ENCODE peak calls at places on chromosomes 12 and 14, in four cellular contexts. One of them, this sample, is unnamed.

GRCh38 chr12:67545298-67545697 is 103.2 kb upstream of the DYRK2 start:
- DNase-seq in GM12878: no peak
- DNase-seq in HepG2: no peak
- DNase-seq in H1: no peak
- DNase-seq in this sample: no peak

GRCh38 chr12:113092478-113093408 is 36.2 kb downstream of the DTX1 start:
- DNase-seq in H1: peak; percentile 92
- DNase-seq in HepG2: no peak
- DNase-seq in GM12878: no peak
- DNase-seq in this sample: peak; percentile 95

GRCh38 chr14:102554835-102555819 is 37.3 kb upstream of the RCOR1 start:
- DNase-seq in HepG2: no peak
- DNase-seq in GM12878: no peak
- DNase-seq in H1: peak; percentile 83
- DNase-seq in this sample: peak; percentile 20

GRCh38 chr12:46554461-46554860 is 181.9 kb upstream of the SLC38A2 start:
- DNase-seq in HepG2: no peak
- DNase-seq in GM12878: no peak
- DNase-seq in H1: no peak
- DNase-seq in this sample: no peak

GRCh38 chr12:118874698-118875548 is 106.4 kb upstream of the SRRM4 start:
- DNase-seq in GM12878: no peak
- DNase-seq in HepG2: no peak
- DNase-seq in H1: peak; percentile 57
- DNase-seq in this sample: peak; percentile 29

GRCh38 chr14:89254201-89254919 is 162.7 kb downstream of the FOXN3 start:
- DNase-seq in H1: no peak
- DNase-seq in HepG2: no peak
- DNase-seq in GM12878: no peak
- DNase-seq in this sample: no peak

GRCh38 chr12:75526655-75527511 is 15.5 kb upstream of the KRR1 start:
- DNase-seq in H1: no peak
- DNase-seq in GM12878: peak; percentile 54
- DNase-seq in HepG2: peak; percentile 45
- DNase-seq in this sample: peak; percentile 52

GRCh38 chr14:91425720-91426032 is 8.1 kb upstream of the CCDC88C start:
- DNase-seq in H1: peak; percentile 22
- DNase-seq in GM12878: no peak
- DNase-seq in HepG2: no peak
- DNase-seq in this sample: no peak

GRCh38 chr12:78959556-78959955 is 95.0 kb downstream of the SYT1 start:
- DNase-seq in HepG2: no peak
- DNase-seq in GM12878: no peak
- DNase-seq in H1: no peak
- DNase-seq in this sample: no peak

GRCh38 chr14:52700701-52701172 is 5.4 kb upstream of the ERO1A start:
- DNase-seq in H1: no peak
- DNase-seq in GM12878: no peak
- DNase-seq in HepG2: peak; percentile 68
- DNase-seq in this sample: no peak

GRCh38 chr12:115456946-115457689 is 773.1 kb upstream of the TBX3 start:
- DNase-seq in HepG2: peak; percentile 71
- DNase-seq in GM12878: no peak
- DNase-seq in H1: no peak
- DNase-seq in this sample: no peak

GRCh38 chr12:1519642-1520041 is 74.7 kb downstream of the FBXL14 start:
- DNase-seq in HepG2: no peak
- DNase-seq in H1: no peak
- DNase-seq in GM12878: no peak
- DNase-seq in this sample: no peak

GRCh38 chr12:101536069-101536674 is 58.6 kb upstream of the MYBPC1 start:
- DNase-seq in H1: no peak
- DNase-seq in GM12878: no peak
- DNase-seq in HepG2: no peak
- DNase-seq in this sample: no peak

GRCh38 chr14:36834293-36834692 is 172.6 kb downstream of the PAX9 start:
- DNase-seq in H1: no peak
- DNase-seq in HepG2: no peak
- DNase-seq in GM12878: no peak
- DNase-seq in this sample: no peak

GRCh38 chr14:88791629-88792571 is 853 bp downstream of the EML5 start:
- DNase-seq in HepG2: no peak
- DNase-seq in H1: peak; percentile 54
- DNase-seq in GM12878: no peak
- DNase-seq in this sample: no peak

GRCh38 chr12:574475-575128 is 88.6 kb downstream of the NINJ2 start:
- DNase-seq in H1: no peak
- DNase-seq in GM12878: no peak
- DNase-seq in HepG2: peak; percentile 68
- DNase-seq in this sample: no peak

GRCh38 chr12:32536000-32536345 is 136.6 kb downstream of the FGD4 start:
- DNase-seq in H1: no peak
- DNase-seq in GM12878: no peak
- DNase-seq in HepG2: no peak
- DNase-seq in this sample: no peak

GRCh38 chr12:31224768-31225448 is 101.0 kb downstream of the SINHCAF start:
- DNase-seq in HepG2: no peak
- DNase-seq in H1: no peak
- DNase-seq in GM12878: no peak
- DNase-seq in this sample: no peak
- TF ChIP-seq CBX5 in HepG2: no peak
- TF ChIP-seq CBX5 in H1: no peak
- TF ChIP-seq CBX5 in GM12878: no peak
- TF ChIP-seq CBX5 in this sample: no peak

GRCh38 chr12:5268424-5269210 is 163.3 kb upstream of the NTF3 start:
- DNase-seq in HepG2: no peak
- DNase-seq in H1: no peak
- DNase-seq in GM12878: no peak
- DNase-seq in this sample: no peak
- TF ChIP-seq SIN3A in HepG2: no peak
- TF ChIP-seq SIN3A in H1: no peak
- TF ChIP-seq SIN3A in GM12878: no peak
- TF ChIP-seq SIN3A in this sample: no peak

DNA sequence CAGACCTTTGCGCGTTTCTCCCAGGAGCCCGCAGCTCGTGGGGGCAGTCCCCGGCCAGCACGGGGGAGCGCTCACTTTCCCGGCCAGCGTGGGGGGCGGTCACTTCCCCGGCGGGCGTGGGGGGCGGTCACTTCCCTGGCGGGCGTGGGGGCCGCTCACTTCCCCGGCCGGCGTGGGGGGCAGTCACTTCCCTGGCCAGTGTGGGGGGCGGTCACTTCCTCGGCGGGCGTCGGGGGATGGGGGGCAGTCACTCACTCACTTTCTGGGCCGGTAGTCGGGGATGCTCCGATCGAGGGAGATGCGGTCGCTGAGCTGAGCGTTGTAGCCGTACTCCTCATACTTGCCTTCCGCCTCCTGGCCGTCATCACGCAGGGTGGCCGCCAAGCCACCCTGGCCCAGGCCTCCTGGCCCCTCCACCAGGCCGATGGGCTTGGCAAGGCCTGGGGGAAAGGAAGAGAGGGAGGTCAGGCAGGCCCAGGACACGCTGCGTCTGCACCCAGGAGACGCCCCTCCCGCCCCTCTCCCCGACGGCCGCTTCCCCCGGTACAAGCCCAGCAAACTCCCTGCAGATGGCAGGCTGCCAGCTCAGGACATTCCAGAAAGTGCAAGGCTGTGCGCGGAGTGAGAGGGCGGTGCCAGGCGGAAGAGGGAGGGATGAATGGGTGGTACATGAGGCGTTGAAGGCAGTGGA is 43.3 kb downstream of the GALNT9 start:
- DNase-seq in H1: peak; percentile 69
- DNase-seq in HepG2: peak; percentile 35
- DNase-seq in GM12878: no peak
- DNase-seq in this sample: no peak
- TF ChIP-seq CBX5 in H1: no peak
- TF ChIP-seq CBX5 in HepG2: no peak
- TF ChIP-seq CBX5 in GM12878: no peak
- TF ChIP-seq CBX5 in this sample: no peak

DNA sequence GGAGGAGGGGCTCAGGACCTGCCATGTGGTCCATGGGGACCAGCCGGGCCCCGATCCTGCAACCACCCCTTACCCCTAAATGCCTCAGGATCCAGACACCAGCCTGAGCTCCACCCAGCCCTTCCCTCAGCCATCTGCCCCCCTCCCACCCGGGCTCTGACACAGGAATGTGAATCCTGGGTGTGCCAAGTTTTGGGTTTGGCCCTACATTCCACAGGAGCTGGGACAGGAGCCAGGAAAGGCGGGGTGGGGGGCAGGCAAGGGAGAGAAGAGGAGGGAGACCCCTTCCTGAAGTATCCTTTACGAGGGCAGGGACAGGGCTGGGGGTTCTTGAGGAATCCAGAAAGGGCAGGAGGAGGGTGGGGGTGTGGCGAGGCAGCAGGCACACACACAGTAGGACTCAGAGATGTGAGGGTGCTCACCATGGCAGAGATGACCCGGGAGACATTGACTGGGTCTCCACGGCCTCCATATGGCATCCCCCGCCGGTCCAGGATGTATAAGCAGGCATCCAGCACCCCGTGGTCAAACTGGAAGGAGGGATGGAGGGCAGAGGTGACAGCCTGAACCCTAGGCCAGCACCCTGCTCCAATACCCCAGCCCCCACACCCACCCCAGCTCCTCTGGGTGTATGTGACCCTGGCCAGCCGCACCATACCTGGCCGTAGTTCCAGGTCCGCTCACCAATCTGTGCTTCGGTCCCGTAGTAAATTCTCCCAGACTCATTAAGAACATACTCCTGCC is 3.5 kb downstream of the TGM1 start:
- DNase-seq in GM12878: no peak
- DNase-seq in HepG2: no peak
- DNase-seq in H1: no peak
- DNase-seq in this sample: no peak
- TF ChIP-seq SIN3A in GM12878: no peak
- TF ChIP-seq SIN3A in HepG2: no peak
- TF ChIP-seq SIN3A in H1: no peak
- TF ChIP-seq SIN3A in this sample: no peak

This sample was measured in K562.